ENCODE peak calls at places on chromosomes 12 and 14, in four cellular contexts. S, W, A and X are unnamed samples.

GRCh38 chr12:42588981-42589464 is 523 bp downstream of the PRICKLE1 start:
- DNase-seq in S (no peak), A (peak), W (no peak), X (peak)

GRCh38 chr12:12456637-12457036 is 99.8 kb downstream of the BORCS5 start:
- DNase-seq in S (no peak), A (no peak), W (no peak), X (no peak)

GRCh38 chr14:83529531-83529930 is 1995.9 kb upstream of the SEL1L start:
- DNase-seq in S (no peak), A (peak), W (no peak), X (no peak)

GRCh38 chr12:116528067-116528466 is 31.1 kb upstream of the MAP1LC3B2 start:
- DNase-seq in A (peak), S (no peak), W (no peak), X (peak)

GRCh38 chr12:3085341-3086125 is 8.4 kb downstream of the TSPAN9 start:
- DNase-seq in W (no peak), A (no peak), S (no peak), X (no peak)

GRCh38 chr14:52259452-52259851 is 8.0 kb upstream of the PTGDR start:
- DNase-seq in S (no peak), A (no peak), W (no peak), X (no peak)

GRCh38 chr12:6341439-6342139 is at the start of gene TNFRSF1A:
- DNase-seq in S (no peak), W (no peak), A (peak), X (peak)

GRCh38 chr12:115500872-115501271 is 776.6 kb downstream of the MED13L start:
- DNase-seq in A (no peak), S (no peak), W (no peak), X (no peak)

GRCh38 chr14:68979021-68979721 is at the start of gene ACTN1:
- DNase-seq in S (peak), W (peak), A (peak), X (peak)

GRCh38 chr14:101169267-101169666 is 265.7 kb upstream of the RTL1 start:
- DNase-seq in W (no peak), A (no peak), S (no peak), X (no peak)

GRCh38 chr14:41950428-41950827 is 343.8 kb downstream of the LRFN5 start:
- DNase-seq in A (no peak), S (no peak), W (no peak), X (no peak)

GRCh38 chr12:108305520-108305919 is 33.6 kb downstream of the CMKLR1 start:
- DNase-seq in W (no peak), S (no peak), A (peak), X (peak)

GRCh38 chr12:70955415-70955814 is 34.9 kb upstream of the PTPRR start:
- DNase-seq in A (no peak), W (no peak), S (no peak), X (no peak)